ENCODE peak calls at places on chromosome 2, in nine cellular contexts. One of them, this sample, is unnamed.

GRCh38 chr2:207531024-207531411 is 1.3 kb downstream of the CREB1 start:
- DNase-seq in activated CD4-positive, alpha-beta T cell treated with anti-CD3 and anti-CD28 coated beads, Interleukin-2, amount 50 U/mL, for 48 hours: peak
- DNase-seq in activated CD8-positive, alpha-beta memory T cell treated with anti-CD3 and anti-CD28 coated beads for 4 hours: no peak
- DNase-seq in ovary: no peak
- DNase-seq in stimulated activated naive B cell treated with anti-CD40 and anti-IgM and Interleukin-4, amounts not matched to agents 10 μg/mL and 1 μg/mL and 100 μg/mL, for 72 hours: peak
- DNase-seq in CD8-positive, alpha-beta memory T cell: no peak
- DNase-seq in ureter: no peak
- DNase-seq in iris pigment epithelial cell: peak
- DNase-seq in globus pallidus: no peak
- DNase-seq in this sample: no peak

GRCh38 chr2:160993543-160994090 is 166.6 kb upstream of the TANK start:
- DNase-seq in activated CD8-positive, alpha-beta memory T cell treated with anti-CD3 and anti-CD28 coated beads for 4 hours: no peak
- DNase-seq in globus pallidus: no peak
- DNase-seq in ovary: no peak
- DNase-seq in stimulated activated naive B cell treated with anti-CD40 and anti-IgM and Interleukin-4, amounts not matched to agents 10 μg/mL and 1 μg/mL and 100 μg/mL, for 72 hours: no peak
- DNase-seq in ureter: no peak
- DNase-seq in activated CD4-positive, alpha-beta T cell treated with anti-CD3 and anti-CD28 coated beads, Interleukin-2, amount 50 U/mL, for 48 hours: no peak
- DNase-seq in iris pigment epithelial cell: peak
- DNase-seq in CD8-positive, alpha-beta memory T cell: no peak
- DNase-seq in this sample: no peak

GRCh38 chr2:168978461-168978861 is 52.7 kb downstream of the ABCB11 start:
- DNase-seq in activated CD8-positive, alpha-beta memory T cell treated with anti-CD3 and anti-CD28 coated beads for 4 hours: no peak
- DNase-seq in globus pallidus: no peak
- DNase-seq in stimulated activated naive B cell treated with anti-CD40 and anti-IgM and Interleukin-4, amounts not matched to agents 10 μg/mL and 1 μg/mL and 100 μg/mL, for 72 hours: no peak
- DNase-seq in CD8-positive, alpha-beta memory T cell: no peak
- DNase-seq in ureter: no peak
- DNase-seq in ovary: no peak
- DNase-seq in iris pigment epithelial cell: no peak
- DNase-seq in activated CD4-positive, alpha-beta T cell treated with anti-CD3 and anti-CD28 coated beads, Interleukin-2, amount 50 U/mL, for 48 hours: no peak
- DNase-seq in this sample: no peak

GRCh38 chr2:164840458-164840929 is 1.1 kb downstream of the COBLL1 start:
- DNase-seq in CD8-positive, alpha-beta memory T cell: no peak
- DNase-seq in ovary: peak
- DNase-seq in globus pallidus: no peak
- DNase-seq in activated CD4-positive, alpha-beta T cell treated with anti-CD3 and anti-CD28 coated beads, Interleukin-2, amount 50 U/mL, for 48 hours: no peak
- DNase-seq in iris pigment epithelial cell: peak
- DNase-seq in ureter: peak
- DNase-seq in stimulated activated naive B cell treated with anti-CD40 and anti-IgM and Interleukin-4, amounts not matched to agents 10 μg/mL and 1 μg/mL and 100 μg/mL, for 72 hours: peak
- DNase-seq in activated CD8-positive, alpha-beta memory T cell treated with anti-CD3 and anti-CD28 coated beads for 4 hours: no peak
- DNase-seq in this sample: no peak

GRCh38 chr2:173058097-173058496 is 17.5 kb upstream of the MAP3K20 start:
- DNase-seq in iris pigment epithelial cell: no peak
- DNase-seq in ureter: no peak
- DNase-seq in ovary: no peak
- DNase-seq in activated CD8-positive, alpha-beta memory T cell treated with anti-CD3 and anti-CD28 coated beads for 4 hours: no peak
- DNase-seq in stimulated activated naive B cell treated with anti-CD40 and anti-IgM and Interleukin-4, amounts not matched to agents 10 μg/mL and 1 μg/mL and 100 μg/mL, for 72 hours: no peak
- DNase-seq in CD8-positive, alpha-beta memory T cell: no peak
- DNase-seq in globus pallidus: no peak
- DNase-seq in activated CD4-positive, alpha-beta T cell treated with anti-CD3 and anti-CD28 coated beads, Interleukin-2, amount 50 U/mL, for 48 hours: no peak
- DNase-seq in this sample: no peak

GRCh38 chr2:175461839-175462238 is 280.3 kb upstream of the ATP5MC3 start:
- DNase-seq in globus pallidus: no peak
- DNase-seq in activated CD4-positive, alpha-beta T cell treated with anti-CD3 and anti-CD28 coated beads, Interleukin-2, amount 50 U/mL, for 48 hours: no peak
- DNase-seq in stimulated activated naive B cell treated with anti-CD40 and anti-IgM and Interleukin-4, amounts not matched to agents 10 μg/mL and 1 μg/mL and 100 μg/mL, for 72 hours: no peak
- DNase-seq in CD8-positive, alpha-beta memory T cell: no peak
- DNase-seq in iris pigment epithelial cell: no peak
- DNase-seq in ovary: no peak
- DNase-seq in ureter: no peak
- DNase-seq in activated CD8-positive, alpha-beta memory T cell treated with anti-CD3 and anti-CD28 coated beads for 4 hours: no peak
- DNase-seq in this sample: no peak

GRCh38 chr2:61978522-61978921 is 73.0 kb downstream of the COMMD1 start:
- DNase-seq in stimulated activated naive B cell treated with anti-CD40 and anti-IgM and Interleukin-4, amounts not matched to agents 10 μg/mL and 1 μg/mL and 100 μg/mL, for 72 hours: no peak
- DNase-seq in globus pallidus: peak
- DNase-seq in ureter: no peak
- DNase-seq in iris pigment epithelial cell: peak
- DNase-seq in activated CD8-positive, alpha-beta memory T cell treated with anti-CD3 and anti-CD28 coated beads for 4 hours: no peak
- DNase-seq in CD8-positive, alpha-beta memory T cell: no peak
- DNase-seq in ovary: no peak
- DNase-seq in activated CD4-positive, alpha-beta T cell treated with anti-CD3 and anti-CD28 coated beads, Interleukin-2, amount 50 U/mL, for 48 hours: no peak
- DNase-seq in this sample: no peak

GRCh38 chr2:8170552-8170951 is 511.3 kb upstream of the ID2 start:
- DNase-seq in ovary: no peak
- DNase-seq in ureter: no peak
- DNase-seq in activated CD4-positive, alpha-beta T cell treated with anti-CD3 and anti-CD28 coated beads, Interleukin-2, amount 50 U/mL, for 48 hours: no peak
- DNase-seq in activated CD8-positive, alpha-beta memory T cell treated with anti-CD3 and anti-CD28 coated beads for 4 hours: no peak
- DNase-seq in stimulated activated naive B cell treated with anti-CD40 and anti-IgM and Interleukin-4, amounts not matched to agents 10 μg/mL and 1 μg/mL and 100 μg/mL, for 72 hours: no peak
- DNase-seq in globus pallidus: no peak
- DNase-seq in CD8-positive, alpha-beta memory T cell: no peak
- DNase-seq in iris pigment epithelial cell: no peak
- DNase-seq in this sample: no peak

GRCh38 chr2:64419591-64420165 is 34.3 kb upstream of the LGALSL start:
- DNase-seq in ovary: no peak
- DNase-seq in CD8-positive, alpha-beta memory T cell: no peak
- DNase-seq in activated CD4-positive, alpha-beta T cell treated with anti-CD3 and anti-CD28 coated beads, Interleukin-2, amount 50 U/mL, for 48 hours: no peak
- DNase-seq in activated CD8-positive, alpha-beta memory T cell treated with anti-CD3 and anti-CD28 coated beads for 4 hours: no peak
- DNase-seq in iris pigment epithelial cell: no peak
- DNase-seq in stimulated activated naive B cell treated with anti-CD40 and anti-IgM and Interleukin-4, amounts not matched to agents 10 μg/mL and 1 μg/mL and 100 μg/mL, for 72 hours: no peak
- DNase-seq in globus pallidus: no peak
- DNase-seq in ureter: no peak
- DNase-seq in this sample: no peak

GRCh38 chr2:129061079-129061785 is 742.6 kb upstream of the HS6ST1 start:
- DNase-seq in CD8-positive, alpha-beta memory T cell: no peak
- DNase-seq in ureter: no peak
- DNase-seq in activated CD8-positive, alpha-beta memory T cell treated with anti-CD3 and anti-CD28 coated beads for 4 hours: no peak
- DNase-seq in globus pallidus: no peak
- DNase-seq in activated CD4-positive, alpha-beta T cell treated with anti-CD3 and anti-CD28 coated beads, Interleukin-2, amount 50 U/mL, for 48 hours: no peak
- DNase-seq in ovary: no peak
- DNase-seq in stimulated activated naive B cell treated with anti-CD40 and anti-IgM and Interleukin-4, amounts not matched to agents 10 μg/mL and 1 μg/mL and 100 μg/mL, for 72 hours: no peak
- DNase-seq in iris pigment epithelial cell: peak
- DNase-seq in this sample: no peak

GRCh38 chr2:75190271-75190990 is 8.9 kb downstream of the TACR1 start:
- DNase-seq in CD8-positive, alpha-beta memory T cell: no peak
- DNase-seq in activated CD4-positive, alpha-beta T cell treated with anti-CD3 and anti-CD28 coated beads, Interleukin-2, amount 50 U/mL, for 48 hours: no peak
- DNase-seq in stimulated activated naive B cell treated with anti-CD40 and anti-IgM and Interleukin-4, amounts not matched to agents 10 μg/mL and 1 μg/mL and 100 μg/mL, for 72 hours: no peak
- DNase-seq in activated CD8-positive, alpha-beta memory T cell treated with anti-CD3 and anti-CD28 coated beads for 4 hours: no peak
- DNase-seq in ureter: no peak
- DNase-seq in ovary: no peak
- DNase-seq in globus pallidus: no peak
- DNase-seq in iris pigment epithelial cell: no peak
- DNase-seq in this sample: no peak

GRCh38 chr2:86185517-86186212 is 9.6 kb downstream of the IMMT start:
- DNase-seq in activated CD8-positive, alpha-beta memory T cell treated with anti-CD3 and anti-CD28 coated beads for 4 hours: no peak
- DNase-seq in ovary: no peak
- DNase-seq in iris pigment epithelial cell: no peak
- DNase-seq in CD8-positive, alpha-beta memory T cell: no peak
- DNase-seq in stimulated activated naive B cell treated with anti-CD40 and anti-IgM and Interleukin-4, amounts not matched to agents 10 μg/mL and 1 μg/mL and 100 μg/mL, for 72 hours: no peak
- DNase-seq in activated CD4-positive, alpha-beta T cell treated with anti-CD3 and anti-CD28 coated beads, Interleukin-2, amount 50 U/mL, for 48 hours: no peak
- DNase-seq in ureter: no peak
- DNase-seq in globus pallidus: no peak
- DNase-seq in this sample: no peak

GRCh38 chr2:108936868-108937265 is 52.2 kb downstream of the EDAR start:
- DNase-seq in globus pallidus: peak
- DNase-seq in activated CD4-positive, alpha-beta T cell treated with anti-CD3 and anti-CD28 coated beads, Interleukin-2, amount 50 U/mL, for 48 hours: no peak
- DNase-seq in ureter: no peak
- DNase-seq in CD8-positive, alpha-beta memory T cell: no peak
- DNase-seq in iris pigment epithelial cell: no peak
- DNase-seq in stimulated activated naive B cell treated with anti-CD40 and anti-IgM and Interleukin-4, amounts not matched to agents 10 μg/mL and 1 μg/mL and 100 μg/mL, for 72 hours: no peak
- DNase-seq in ovary: no peak
- DNase-seq in activated CD8-positive, alpha-beta memory T cell treated with anti-CD3 and anti-CD28 coated beads for 4 hours: no peak
- DNase-seq in this sample: no peak

GRCh38 chr2:7633556-7634153 is 716.4 kb downstream of the RNF144A start:
- DNase-seq in ureter: no peak
- DNase-seq in activated CD4-positive, alpha-beta T cell treated with anti-CD3 and anti-CD28 coated beads, Interleukin-2, amount 50 U/mL, for 48 hours: no peak
- DNase-seq in iris pigment epithelial cell: no peak
- DNase-seq in CD8-positive, alpha-beta memory T cell: no peak
- DNase-seq in activated CD8-positive, alpha-beta memory T cell treated with anti-CD3 and anti-CD28 coated beads for 4 hours: no peak
- DNase-seq in globus pallidus: no peak
- DNase-seq in ovary: no peak
- DNase-seq in stimulated activated naive B cell treated with anti-CD40 and anti-IgM and Interleukin-4, amounts not matched to agents 10 μg/mL and 1 μg/mL and 100 μg/mL, for 72 hours: no peak
- DNase-seq in this sample: no peak

GRCh38 chr2:167534443-167534842 is 646.2 kb downstream of the XIRP2 start:
- DNase-seq in ureter: no peak
- DNase-seq in activated CD4-positive, alpha-beta T cell treated with anti-CD3 and anti-CD28 coated beads, Interleukin-2, amount 50 U/mL, for 48 hours: no peak
- DNase-seq in activated CD8-positive, alpha-beta memory T cell treated with anti-CD3 and anti-CD28 coated beads for 4 hours: no peak
- DNase-seq in CD8-positive, alpha-beta memory T cell: no peak
- DNase-seq in ovary: no peak
- DNase-seq in iris pigment epithelial cell: no peak
- DNase-seq in stimulated activated naive B cell treated with anti-CD40 and anti-IgM and Interleukin-4, amounts not matched to agents 10 μg/mL and 1 μg/mL and 100 μg/mL, for 72 hours: no peak
- DNase-seq in globus pallidus: no peak
- DNase-seq in this sample: no peak

GRCh38 chr2:128408349-128409305 is 90.0 kb upstream of the HS6ST1 start:
- DNase-seq in ovary: no peak
- DNase-seq in iris pigment epithelial cell: peak
- DNase-seq in activated CD4-positive, alpha-beta T cell treated with anti-CD3 and anti-CD28 coated beads, Interleukin-2, amount 50 U/mL, for 48 hours: no peak
- DNase-seq in stimulated activated naive B cell treated with anti-CD40 and anti-IgM and Interleukin-4, amounts not matched to agents 10 μg/mL and 1 μg/mL and 100 μg/mL, for 72 hours: no peak
- DNase-seq in ureter: peak
- DNase-seq in CD8-positive, alpha-beta memory T cell: no peak
- DNase-seq in globus pallidus: no peak
- DNase-seq in activated CD8-positive, alpha-beta memory T cell treated with anti-CD3 and anti-CD28 coated beads for 4 hours: no peak
- DNase-seq in this sample: peak

GRCh38 chr2:108968619-108969018 is 20.4 kb downstream of the EDAR start:
- DNase-seq in stimulated activated naive B cell treated with anti-CD40 and anti-IgM and Interleukin-4, amounts not matched to agents 10 μg/mL and 1 μg/mL and 100 μg/mL, for 72 hours: no peak
- DNase-seq in activated CD8-positive, alpha-beta memory T cell treated with anti-CD3 and anti-CD28 coated beads for 4 hours: no peak
- DNase-seq in activated CD4-positive, alpha-beta T cell treated with anti-CD3 and anti-CD28 coated beads, Interleukin-2, amount 50 U/mL, for 48 hours: no peak
- DNase-seq in iris pigment epithelial cell: peak
- DNase-seq in CD8-positive, alpha-beta memory T cell: no peak
- DNase-seq in ovary: no peak
- DNase-seq in ureter: no peak
- DNase-seq in globus pallidus: no peak
- DNase-seq in this sample: no peak

GRCh38 chr2:241560181-241560882 is 1.8 kb downstream of the BOK start:
- DNase-seq in activated CD8-positive, alpha-beta memory T cell treated with anti-CD3 and anti-CD28 coated beads for 4 hours: no peak
- DNase-seq in CD8-positive, alpha-beta memory T cell: no peak
- DNase-seq in iris pigment epithelial cell: no peak
- DNase-seq in stimulated activated naive B cell treated with anti-CD40 and anti-IgM and Interleukin-4, amounts not matched to agents 10 μg/mL and 1 μg/mL and 100 μg/mL, for 72 hours: no peak
- DNase-seq in globus pallidus: peak
- DNase-seq in ovary: no peak
- DNase-seq in activated CD4-positive, alpha-beta T cell treated with anti-CD3 and anti-CD28 coated beads, Interleukin-2, amount 50 U/mL, for 48 hours: no peak
- DNase-seq in ureter: no peak
- DNase-seq in this sample: no peak

GRCh38 chr2:23593396-23594078 is 208.6 kb downstream of the KLHL29 start:
- DNase-seq in stimulated activated naive B cell treated with anti-CD40 and anti-IgM and Interleukin-4, amounts not matched to agents 10 μg/mL and 1 μg/mL and 100 μg/mL, for 72 hours: no peak
- DNase-seq in CD8-positive, alpha-beta memory T cell: no peak
- DNase-seq in ovary: no peak
- DNase-seq in ureter: no peak
- DNase-seq in activated CD8-positive, alpha-beta memory T cell treated with anti-CD3 and anti-CD28 coated beads for 4 hours: no peak
- DNase-seq in globus pallidus: no peak
- DNase-seq in activated CD4-positive, alpha-beta T cell treated with anti-CD3 and anti-CD28 coated beads, Interleukin-2, amount 50 U/mL, for 48 hours: no peak
- DNase-seq in iris pigment epithelial cell: no peak
- DNase-seq in this sample: no peak

GRCh38 chr2:32838418-32838817 is 108.3 kb upstream of the LTBP1 start:
- DNase-seq in ureter: no peak
- DNase-seq in activated CD4-positive, alpha-beta T cell treated with anti-CD3 and anti-CD28 coated beads, Interleukin-2, amount 50 U/mL, for 48 hours: no peak
- DNase-seq in globus pallidus: no peak
- DNase-seq in activated CD8-positive, alpha-beta memory T cell treated with anti-CD3 and anti-CD28 coated beads for 4 hours: no peak
- DNase-seq in ovary: no peak
- DNase-seq in iris pigment epithelial cell: no peak
- DNase-seq in CD8-positive, alpha-beta memory T cell: no peak
- DNase-seq in stimulated activated naive B cell treated with anti-CD40 and anti-IgM and Interleukin-4, amounts not matched to agents 10 μg/mL and 1 μg/mL and 100 μg/mL, for 72 hours: no peak
- DNase-seq in this sample: no peak

GRCh38 chr2:52465267-52465666 is 1302.3 kb upstream of the CHAC2 start:
- DNase-seq in globus pallidus: no peak
- DNase-seq in activated CD4-positive, alpha-beta T cell treated with anti-CD3 and anti-CD28 coated beads, Interleukin-2, amount 50 U/mL, for 48 hours: no peak
- DNase-seq in CD8-positive, alpha-beta memory T cell: no peak
- DNase-seq in ureter: no peak
- DNase-seq in ovary: no peak
- DNase-seq in stimulated activated naive B cell treated with anti-CD40 and anti-IgM and Interleukin-4, amounts not matched to agents 10 μg/mL and 1 μg/mL and 100 μg/mL, for 72 hours: no peak
- DNase-seq in iris pigment epithelial cell: peak
- DNase-seq in activated CD8-positive, alpha-beta memory T cell treated with anti-CD3 and anti-CD28 coated beads for 4 hours: no peak
- DNase-seq in this sample: no peak